ENCODE peak calls at places on chromosomes 11 and 22, in five cellular contexts. One of them, this sample, is unnamed.

GRCh38 chr22:38069372-38070249 is 12.4 kb downstream of the PICK1 start:
- DNase-seq in mesendoderm: no peak
- DNase-seq in A549: peak; percentile 45
- DNase-seq in SW 1271: no peak
- DNase-seq in NCI-H1930: no peak
- DNase-seq in this sample: no peak

GRCh38 chr11:100863080-100863581 is 176.0 kb downstream of the ARHGAP42 start:
- DNase-seq in mesendoderm: peak; percentile 64
- DNase-seq in A549: peak; percentile 19
- DNase-seq in SW 1271: no peak
- DNase-seq in NCI-H1930: no peak
- DNase-seq in this sample: no peak

GRCh38 chr11:103587951-103588788 is 448.3 kb upstream of the DDI1 start:
- DNase-seq in mesendoderm: peak; percentile 67
- DNase-seq in A549: no peak
- DNase-seq in SW 1271: no peak
- DNase-seq in NCI-H1930: no peak
- DNase-seq in this sample: no peak

GRCh38 chr11:128903248-128904041 is 12.3 kb downstream of the KCNJ5 start:
- DNase-seq in mesendoderm: peak; percentile 95
- DNase-seq in A549: no peak
- DNase-seq in SW 1271: no peak
- DNase-seq in NCI-H1930: no peak
- DNase-seq in this sample: no peak

GRCh38 chr11:64086263-64086938 is 50.7 kb downstream of the FLRT1 start:
- DNase-seq in mesendoderm: no peak
- DNase-seq in A549: peak; percentile 30
- DNase-seq in SW 1271: no peak
- DNase-seq in NCI-H1930: no peak
- DNase-seq in this sample: no peak

GRCh38 chr11:128476729-128477128 is 110.6 kb downstream of the ETS1 start:
- DNase-seq in mesendoderm: peak; percentile 88
- DNase-seq in A549: no peak
- DNase-seq in SW 1271: no peak
- DNase-seq in NCI-H1930: no peak
- DNase-seq in this sample: no peak

GRCh38 chr11:65298655-65299179 is 15.9 kb upstream of the CDC42EP2 start:
- DNase-seq in mesendoderm: no peak
- DNase-seq in A549: no peak
- DNase-seq in SW 1271: no peak
- DNase-seq in NCI-H1930: no peak
- DNase-seq in this sample: no peak

GRCh38 chr11:17273668-17274321 is 2.7 kb upstream of the NUCB2 start:
- DNase-seq in mesendoderm: peak; percentile 87
- DNase-seq in A549: peak; percentile 43
- DNase-seq in SW 1271: no peak
- DNase-seq in NCI-H1930: no peak
- DNase-seq in this sample: peak; percentile 63